ENCODE peak calls at places on chromosomes 12 and 14, in six cellular contexts. O is endothelial cell, I is IMR-90, H is fibroblast of the aortic adventitia, N is fibroblast of pulmonary artery, Z is pancreas. E is an unnamed sample.
A peak's percentile ranks its signal among the peaks of the same experiment; 100 is the strongest.

GRCh38 chr14:92922155-92922735 is 705 bp upstream of the CHGA start:
- DNase-seq in O (no peak), I (no peak), H (no peak), N (no peak), Z (no peak), E (no peak)

GRCh38 chr12:29242921-29243431 is 93.9 kb downstream of the FAR2 start:
- DNase-seq in O (no peak), I (no peak), H (no peak), N (no peak), Z (no peak), E (no peak)

GRCh38 chr12:120032242-120032641 is 43.2 kb downstream of the BICDL1 start:
- DNase-seq in O (no peak), I (no peak), H (no peak), N (no peak), Z (no peak), E (no peak)

GRCh38 chr14:69376439-69376838 is 21.7 kb downstream of the ERH start:
- DNase-seq in O (no peak), I (peak; percentile 77), H (peak; percentile 38), N (peak; percentile 93), Z (no peak), E (peak; percentile 14)

GRCh38 chr12:14664434-14665023 is 31.9 kb downstream of the GUCY2C start:
- DNase-seq in O (no peak), I (peak; percentile 35), H (peak; percentile 65), N (peak; percentile 62), Z (no peak), E (peak; percentile 27)

GRCh38 chr12:106118278-106118820 is 20.4 kb downstream of the NUAK1 start:
- DNase-seq in O (no peak), I (no peak), H (no peak), N (no peak), Z (no peak), E (no peak)

GRCh38 chr12:69476276-69477017 is 6.3 kb downstream of the FRS2 start:
- DNase-seq in O (no peak), I (no peak), H (peak; percentile 55), N (no peak), Z (no peak), E (no peak)

GRCh38 chr14:71729581-71729980 is 202.6 kb upstream of the RGS6 start:
- DNase-seq in O (no peak), I (no peak), H (no peak), N (no peak), Z (no peak), E (no peak)

GRCh38 chr12:42574879-42575278 is 14.7 kb downstream of the PRICKLE1 start:
- DNase-seq in O (no peak), I (no peak), H (no peak), N (no peak), Z (no peak), E (no peak)

GRCh38 chr14:73567951-73568885 is 795 bp upstream of the ACOT2 start:
- DNase-seq in O (no peak), I (peak; percentile 41), H (peak; percentile 48), N (peak; percentile 26), Z (no peak), E (peak; percentile 6)

GRCh38 chr12:15534870-15535269 is 212.6 kb downstream of the PTPRO start:
- DNase-seq in O (no peak), I (peak; percentile 18), H (peak; percentile 48), N (peak; percentile 41), Z (no peak), E (no peak)

GRCh38 chr12:130764475-130765185 is 48.5 kb upstream of the RIMBP2 start:
- DNase-seq in O (peak; percentile 30), I (peak; percentile 33), H (peak; percentile 30), N (peak; percentile 42), Z (no peak), E (peak; percentile 32)

GRCh38 chr14:48398675-48399282 is 723.4 kb upstream of the MDGA2 start:
- DNase-seq in O (peak; percentile 16), I (peak; percentile 47), H (peak; percentile 8), N (peak; percentile 46), Z (no peak), E (peak; percentile 36)

GRCh38 chr12:94386422-94386821 is 73.2 kb downstream of the CEP83 start:
- DNase-seq in O (no peak), I (peak; percentile 39), H (peak; percentile 97), N (peak; percentile 80), Z (no peak), E (no peak)

GRCh38 chr12:102427542-102427923 is 52.8 kb downstream of the IGF1 start:
- DNase-seq in O (no peak), I (no peak), H (peak; percentile 38), N (no peak), Z (peak; percentile 16), E (no peak)

GRCh38 chr12:123396543-123396942 is 12.6 kb downstream of the KMT5A start:
- DNase-seq in O (no peak), I (no peak), H (no peak), N (no peak), Z (no peak), E (no peak)

GRCh38 chr14:47020500-47020899 is 368.9 kb upstream of the RPL10L start:
- DNase-seq in O (no peak), I (no peak), H (no peak), N (no peak), Z (no peak), E (no peak)

GRCh38 chr12:102454330-102454729 is 26.0 kb downstream of the IGF1 start:
- DNase-seq in O (no peak), I (no peak), H (no peak), N (no peak), Z (no peak), E (no peak)

GRCh38 chr12:16939871-16940306 is 333.9 kb upstream of the LMO3 start:
- DNase-seq in O (peak; percentile 64), I (peak; percentile 8), H (peak; percentile 46), N (peak; percentile 59), Z (peak; percentile 69), E (peak; percentile 60)

GRCh38 chr14:54489318-54489683 is 521 bp upstream of the GMFB start:
- DNase-seq in O (no peak), I (no peak), H (no peak), N (no peak), Z (no peak), E (no peak)

GRCh38 chr12:86170051-86170450 is 86.1 kb downstream of the MGAT4C start:
- DNase-seq in O (no peak), I (no peak), H (no peak), N (no peak), Z (no peak), E (no peak)

GRCh38 chr14:24138396-24139271 is 2.6 kb downstream of the PSME1 start:
- DNase-seq in O (no peak), I (no peak), H (no peak), N (no peak), Z (no peak), E (no peak)

GRCh38 chr12:55745361-55746146 is 2.6 kb downstream of the GDF11 start:
- DNase-seq in O (peak; percentile 30), I (no peak), H (peak; percentile 37), N (peak; percentile 50), Z (no peak), E (peak; percentile 17)

GRCh38 chr14:101827286-101827685 is 65.8 kb downstream of the PPP2R5C start:
- DNase-seq in O (no peak), I (no peak), H (no peak), N (no peak), Z (no peak), E (no peak)
- TF ChIP-seq CTCF in O (no peak), I (no peak), H (no peak), N (no peak), Z (no peak), E (no peak)

GRCh38 chr12:43742106-43742505 is 16.5 kb downstream of the PUS7L start:
- DNase-seq in O (no peak), I (peak; percentile 94), H (peak; percentile 81), N (peak; percentile 75), Z (no peak), E (peak; percentile 83)

GRCh38 chr12:43749016-43749415 is 9.6 kb downstream of the PUS7L start:
- DNase-seq in O (no peak), I (no peak), H (no peak), N (no peak), Z (no peak), E (no peak)

GRCh38 chr12:43750814-43751213 is 7.8 kb downstream of the PUS7L start:
- DNase-seq in O (no peak), I (no peak), H (no peak), N (no peak), Z (no peak), E (no peak)

GRCh38 chr12:43740511-43741100 is 18.0 kb downstream of the PUS7L start:
- DNase-seq in O (no peak), I (peak; percentile 14), H (peak; percentile 61), N (peak; percentile 6), Z (no peak), E (no peak)

GRCh38 chr12:43744826-43745225 is 13.8 kb downstream of the PUS7L start:
- DNase-seq in O (no peak), I (no peak), H (no peak), N (no peak), Z (no peak), E (no peak)
- TF ChIP-seq CTCF in O (no peak), I (no peak), H (no peak), N (no peak), Z (no peak), E (no peak)

DNA sequence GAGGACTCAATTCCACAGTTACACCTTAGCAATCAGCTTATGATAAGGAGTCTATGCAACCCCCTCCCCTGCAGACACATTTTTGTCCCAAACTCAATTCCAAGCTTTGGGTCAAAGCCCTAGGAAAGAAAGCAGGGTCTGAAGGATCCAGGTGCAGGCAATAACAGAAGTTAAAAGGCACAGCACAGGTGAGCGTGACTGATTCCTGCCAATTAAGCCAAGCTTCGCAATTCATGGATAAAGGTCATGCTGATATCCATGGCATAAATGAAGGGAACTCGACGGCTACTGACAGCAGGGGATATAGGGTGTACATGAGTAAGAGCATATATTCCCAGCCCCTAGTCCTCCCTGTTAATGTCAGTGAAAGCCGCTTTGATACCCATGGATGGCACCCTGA is 39.3 kb downstream of the C12orf56 start:
- DNase-seq in O (no peak), I (no peak), H (no peak), N (no peak), Z (no peak), E (no peak)
- TF ChIP-seq CTCF in O (no peak), I (no peak), H (no peak), N (no peak), Z (no peak), E (no peak)

DNA sequence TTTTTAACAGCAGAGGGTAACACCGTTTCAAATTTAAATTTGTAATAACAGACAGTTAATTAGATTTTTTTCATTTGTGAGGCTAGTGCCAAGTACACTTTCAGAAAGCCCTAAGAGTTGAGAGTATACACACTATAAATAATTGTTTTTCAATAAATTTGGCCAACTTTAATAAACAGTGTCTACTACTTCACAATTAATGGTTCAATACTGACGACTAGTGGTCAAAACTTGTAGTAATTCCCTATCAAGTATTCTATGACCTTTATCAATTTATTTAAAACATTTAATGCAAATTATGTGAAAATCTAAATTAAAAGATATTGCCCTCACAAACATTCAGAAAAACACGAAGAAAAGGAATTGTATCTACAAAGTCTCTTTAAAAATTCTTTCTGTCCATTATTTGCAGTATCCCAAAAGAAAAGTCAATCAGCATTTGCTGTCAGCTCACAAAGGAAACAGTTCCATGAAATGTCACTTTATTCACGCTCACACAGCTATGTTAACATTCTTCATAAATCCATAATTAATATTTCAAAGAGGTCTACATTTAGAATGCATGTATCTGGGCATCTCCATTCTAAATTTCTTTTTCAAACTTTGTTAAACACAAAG is 91.2 kb downstream of the CEP128 start:
- DNase-seq in O (no peak), I (peak; percentile 68), H (peak; percentile 79), N (peak; percentile 79), Z (no peak), E (peak; percentile 61)
- TF ChIP-seq CTCF in O (peak; percentile 82), I (peak; percentile 75), H (peak; percentile 53), N (peak; percentile 55), Z (peak; percentile 55), E (peak; percentile 46)

E was measured in astrocyte of the spinal cord.